ENCODE peak calls at places on chromosome 21, in six cellular contexts. C is upper lobe of right lung, R is Panc1, D is cardiac fibroblast, B is hepatocyte, X is heart left ventricle. Z is an unnamed sample.

GRCh38 chr21:16455978-16456377 is 726.2 kb downstream of the USP25 start:
- DNase-seq in C (no peak), R (no peak), D (no peak), B (no peak), X (no peak), Z (no peak)

GRCh38 chr21:45478115-45478801 is 64.0 kb downstream of the SLC19A1 start:
- DNase-seq in C (peak; percentile 82), R (no peak), D (peak; percentile 74), B (peak; percentile 82), X (peak; percentile 86), Z (no peak)

GRCh38 chr21:45698493-45698947 is 55.0 kb downstream of the PCBP3 start:
- DNase-seq in C (no peak), R (no peak), D (peak; percentile 99), B (peak; percentile 48), X (peak; percentile 69), Z (peak; percentile 86)

GRCh38 chr21:44006017-44006624 is 6.0 kb upstream of the TRAPPC10 start:
- DNase-seq in C (no peak), R (peak; percentile 10), D (peak; percentile 98), B (peak; percentile 62), X (no peak), Z (peak; percentile 49)

GRCh38 chr21:44532712-44533111 is 7.3 kb downstream of the KRTAP10-1 start:
- DNase-seq in C (peak; percentile 34), R (no peak), D (no peak), B (no peak), X (no peak), Z (no peak)

GRCh38 chr21:42171091-42172053 is 47.6 kb upstream of the ABCG1 start:
- DNase-seq in C (peak; percentile 59), R (no peak), D (peak; percentile 37), B (peak; percentile 46), X (peak; percentile 70), Z (peak; percentile 24)

GRCh38 chr21:45320261-45320990 is 32.7 kb upstream of the POFUT2 start:
- DNase-seq in C (peak; percentile 64), R (no peak), D (no peak), B (no peak), X (peak; percentile 77), Z (no peak)

GRCh38 chr21:19489930-19490329 is 1086.3 kb upstream of the TMPRSS15 start:
- DNase-seq in C (no peak), R (no peak), D (no peak), B (no peak), X (no peak), Z (no peak)

GRCh38 chr21:42411197-42411869 is 7.6 kb downstream of the UBASH3A start:
- DNase-seq in C (peak; percentile 16), R (no peak), D (no peak), B (no peak), X (no peak), Z (no peak)

GRCh38 chr21:46411236-46411635 is 47.5 kb upstream of the DIP2A start:
- DNase-seq in C (no peak), R (no peak), D (no peak), B (no peak), X (peak; percentile 61), Z (no peak)

GRCh38 chr21:42737969-42738590 is 84.7 kb downstream of the PDE9A start:
- DNase-seq in C (peak; percentile 81), R (no peak), D (peak; percentile 12), B (peak; percentile 65), X (peak; percentile 68), Z (no peak)

GRCh38 chr21:43609501-43610340 is 49.6 kb downstream of the HSF2BP start:
- DNase-seq in C (no peak), R (no peak), D (peak; percentile 82), B (peak; percentile 68), X (no peak), Z (peak; percentile 98)

GRCh38 chr21:45970674-45971486 is 10.7 kb upstream of the COL6A1 start:
- DNase-seq in C (peak; percentile 75), R (no peak), D (peak; percentile 53), B (peak; percentile 83), X (peak; percentile 86), Z (no peak)

GRCh38 chr21:15444118-15444960 is 285.4 kb upstream of the USP25 start:
- DNase-seq in C (no peak), R (no peak), D (no peak), B (no peak), X (no peak), Z (no peak)

GRCh38 chr21:17513214-17514123 is 626 bp downstream of the CXADR start:
- DNase-seq in C (peak; percentile 77), R (no peak), D (peak; percentile 32), B (peak; percentile 60), X (no peak), Z (no peak)

GRCh38 chr21:15063081-15063820 is 1.5 kb downstream of the NRIP1 start:
- DNase-seq in C (no peak), R (no peak), D (peak; percentile 49), B (peak; percentile 24), X (no peak), Z (no peak)

GRCh38 chr21:43190544-43191340 is 21.9 kb downstream of the CRYAA start:
- DNase-seq in C (peak; percentile 46), R (no peak), D (no peak), B (no peak), X (peak; percentile 42), Z (no peak)

GRCh38 chr21:29581393-29581792 is 282.7 kb downstream of the BACH1 start:
- DNase-seq in C (no peak), R (no peak), D (no peak), B (peak; percentile 30), X (no peak), Z (no peak)

GRCh38 chr21:10575311-10575667 is 53.9 kb downstream of the TPTE start:
- DNase-seq in C (no peak), R (no peak), D (no peak), B (no peak), X (no peak), Z (no peak)

GRCh38 chr21:41068411-41069304 is 99.3 kb upstream of the BACE2 start:
- DNase-seq in C (peak; percentile 92), R (peak; percentile 22), D (peak; percentile 63), B (peak; percentile 93), X (peak; percentile 92), Z (peak; percentile 17)
- H3K4me3 ChIP-seq in C (no peak overlapping the region), R (peak overlapping the region; percentile 11), D (no peak overlapping the region), B (peak overlapping the region; percentile 20), X (peak overlapping the region; percentile 43), Z (no peak overlapping the region)

DNA sequence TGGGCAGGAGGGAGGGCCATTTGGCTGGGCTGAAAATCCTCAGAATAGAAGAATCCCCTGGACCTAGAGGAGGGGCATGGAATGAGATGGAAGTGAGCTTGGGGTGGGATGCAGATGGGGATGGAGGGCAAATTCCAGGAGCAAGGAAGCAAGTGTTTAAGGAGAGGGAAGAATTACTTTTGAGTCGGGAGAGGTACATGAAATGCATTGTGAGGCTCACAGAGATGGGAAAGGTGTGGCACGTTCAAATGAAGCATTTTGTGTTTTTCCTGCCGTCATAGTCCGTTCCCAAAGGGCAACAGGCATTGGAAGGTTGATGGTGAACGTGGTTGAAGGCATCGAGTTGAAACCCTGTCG is 30.5 kb downstream of the ATP5PO start:
- DNase-seq in C (no peak), R (no peak), D (no peak), B (no peak), X (no peak), Z (no peak)
- TF ChIP-seq CTCF in C (no peak), R (no peak), D (no peak), B (no peak), X (no peak), Z (no peak)

GRCh38 chr21:33109574-33110339 is 39.8 kb downstream of the OLIG1 start:
- DNase-seq in C (no peak), R (no peak), D (no peak), B (peak; percentile 16), X (no peak), Z (no peak)
- H3K4me3 ChIP-seq in C (no peak overlapping the region), R (no peak overlapping the region), D (no peak overlapping the region), B (no peak overlapping the region), X (no peak overlapping the region), Z (no peak overlapping the region)

GRCh38 chr21:26835714-26836265 is 9.4 kb downstream of the ADAMTS1 start:
- DNase-seq in C (no peak), R (no peak), D (no peak), B (no peak), X (no peak), Z (no peak)

GRCh38 chr21:26834181-26834945 is 10.8 kb downstream of the ADAMTS1 start:
- DNase-seq in C (no peak), R (no peak), D (peak; percentile 58), B (no peak), X (no peak), Z (no peak)

GRCh38 chr21:26836546-26836945 is 8.7 kb downstream of the ADAMTS1 start:
- DNase-seq in C (no peak), R (no peak), D (peak; percentile 21), B (no peak), X (no peak), Z (no peak)

GRCh38 chr21:26833460-26833939 is 11.7 kb downstream of the ADAMTS1 start:
- DNase-seq in C (no peak), R (no peak), D (peak; percentile 52), B (no peak), X (no peak), Z (no peak)

DNA sequence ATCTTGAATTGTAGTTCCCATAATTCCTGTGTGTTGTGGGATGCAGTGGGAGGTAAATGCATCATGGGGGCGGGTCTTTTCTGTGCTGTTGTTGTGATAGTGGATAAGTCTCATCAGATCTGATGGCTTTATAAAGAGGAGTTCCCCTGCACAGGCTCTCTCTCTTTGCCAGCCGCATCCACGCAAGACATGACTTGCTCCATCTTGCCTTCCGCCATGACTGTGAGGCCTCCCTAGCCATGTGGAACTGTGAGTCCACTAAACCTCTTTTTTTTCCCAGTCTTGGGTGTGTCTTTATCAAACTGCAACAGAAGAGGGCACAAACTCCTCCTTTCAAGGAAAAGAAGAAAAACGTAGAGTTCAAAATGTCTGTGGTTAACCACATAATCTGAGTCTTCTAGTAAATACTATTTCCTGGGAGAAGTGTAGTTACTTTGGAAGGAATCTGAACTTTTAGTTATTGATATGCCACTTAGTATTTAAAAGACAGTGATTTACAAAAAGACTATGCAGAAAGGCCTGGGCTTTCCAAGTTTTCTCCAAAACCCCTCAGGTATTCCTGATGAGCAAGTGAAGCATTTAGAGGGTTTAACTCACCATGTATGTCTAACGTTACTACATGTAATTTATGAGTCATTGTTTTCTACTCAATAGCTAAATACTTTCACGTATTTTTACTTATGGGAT is 10.0 kb downstream of the ADAMTS1 start:
- DNase-seq in C (no peak), R (no peak), D (peak; percentile 82), B (no peak), X (no peak), Z (no peak)
- TF ChIP-seq CTCF in C (no peak), R (no peak), D (no peak), B (no peak), X (no peak), Z (no peak)

GRCh38 chr21:28459193-28459592 is 533.5 kb downstream of the LTN1 start:
- DNase-seq in C (no peak), R (no peak), D (no peak), B (no peak), X (no peak), Z (no peak)

DNA sequence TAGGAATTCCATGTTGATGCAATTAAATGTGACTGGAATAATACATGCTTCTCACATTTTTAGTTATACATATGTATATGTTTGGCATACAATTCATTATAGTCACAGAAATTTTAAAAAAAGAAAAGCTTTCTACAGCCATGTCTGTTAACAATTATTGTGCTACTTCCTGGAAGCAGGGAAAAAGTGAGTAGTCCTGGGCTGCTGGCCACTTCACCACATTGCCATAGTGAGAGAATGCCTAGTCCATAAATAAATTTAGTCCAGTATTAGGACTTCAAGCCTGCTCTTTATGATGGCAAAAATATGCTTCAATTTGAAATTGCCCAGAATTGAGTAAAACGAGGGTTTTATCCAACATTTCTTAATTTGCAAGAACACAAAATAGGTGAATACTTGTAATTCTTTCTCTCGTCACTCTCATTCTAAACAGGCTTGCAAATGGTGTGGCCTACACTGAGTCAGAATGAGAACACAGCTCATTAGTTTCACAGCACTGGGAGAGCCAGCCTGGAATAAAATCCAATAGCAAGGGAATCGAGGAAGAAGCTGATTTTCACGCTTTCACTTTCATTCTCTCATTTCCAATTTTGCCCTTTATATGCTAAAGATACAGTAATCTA is 537.6 kb downstream of the LTN1 start:
- DNase-seq in C (no peak), R (no peak), D (peak; percentile 58), B (no peak), X (no peak), Z (no peak)
- H3K4me3 ChIP-seq in C (no peak overlapping the region), R (no peak overlapping the region), D (no peak overlapping the region), B (no peak overlapping the region), X (no peak overlapping the region), Z (no peak overlapping the region)